ENCODE peak calls at places on chromosomes 6 and 20, in six cellular contexts. T is WTC11, G is amniotic epithelial cell, C is ELF-1, I is GM23248, F is memory B cell. L is an unnamed sample.
A peak's percentile ranks its signal among the peaks of the same experiment; 100 is the strongest.

GRCh38 chr6:132733288-132733687 is 19.4 kb upstream of the VNN1 start:
- DNase-seq in T (no peak), G (peak; percentile 52), C (no peak), I (no peak), F (no peak), L (no peak)

GRCh38 chr20:50655325-50655880 is 35.9 kb downstream of the RIPOR3 start:
- DNase-seq in T (no peak), G (peak; percentile 94), C (no peak), I (peak; percentile 92), F (no peak), L (peak; percentile 85)

GRCh38 chr6:162871966-162872365 is 144.2 kb downstream of the PACRG start:
- DNase-seq in T (no peak), G (no peak), C (no peak), I (no peak), F (no peak), L (no peak)

GRCh38 chr6:65546894-65547293 is 160.1 kb downstream of the EYS start:
- DNase-seq in T (no peak), G (no peak), C (no peak), I (no peak), F (no peak), L (no peak)

GRCh38 chr20:4720121-4720976 is 1.4 kb upstream of the PRND start:
- DNase-seq in T (peak; percentile 75), G (peak; percentile 71), C (peak; percentile 78), I (peak; percentile 94), F (peak; percentile 91), L (peak; percentile 58)

GRCh38 chr6:87151786-87152527 is 3.4 kb upstream of the ZNF292 start:
- DNase-seq in T (peak; percentile 67), G (peak; percentile 53), C (peak; percentile 87), I (peak; percentile 75), F (peak; percentile 69), L (no peak)

GRCh38 chr20:23932256-23932655 is 52.7 kb upstream of the CST5 start:
- DNase-seq in T (no peak), G (no peak), C (no peak), I (no peak), F (no peak), L (no peak)

GRCh38 chr6:161076211-161076677 is 84.7 kb downstream of the MAP3K4 start:
- DNase-seq in T (no peak), G (peak; percentile 73), C (no peak), I (no peak), F (no peak), L (no peak)

GRCh38 chr20:50930139-50931047 is 844 bp downstream of the ADNP start:
- DNase-seq in T (no peak), G (no peak), C (no peak), I (peak; percentile 64), F (peak; percentile 23), L (no peak)

GRCh38 chr6:167573461-167574215 is 248.8 kb downstream of the TTLL2 start:
- DNase-seq in T (no peak), G (no peak), C (no peak), I (no peak), F (no peak), L (no peak)

GRCh38 chr6:150636808-150637207 is 37.1 kb downstream of the PLEKHG1 start:
- DNase-seq in T (no peak), G (no peak), C (no peak), I (no peak), F (peak; percentile 30), L (no peak)

GRCh38 chr6:13508711-13509705 is 21.6 kb upstream of the GFOD1 start:
- DNase-seq in T (no peak), G (no peak), C (no peak), I (peak; percentile 79), F (no peak), L (peak; percentile 86)

GRCh38 chr20:54398814-54399213 is 76.6 kb upstream of the DOK5 start:
- DNase-seq in T (no peak), G (no peak), C (no peak), I (no peak), F (no peak), L (no peak)

GRCh38 chr20:14055127-14055742 is 59.9 kb downstream of the MACROD2 start:
- DNase-seq in T (no peak), G (peak; percentile 59), C (no peak), I (peak; percentile 65), F (peak; percentile 13), L (peak; percentile 43)

GRCh38 chr20:14664101-14664500 is 326.7 kb upstream of the FLRT3 start:
- DNase-seq in T (no peak), G (no peak), C (no peak), I (no peak), F (no peak), L (no peak)

GRCh38 chr6:158286413-158286812 is 25.9 kb upstream of the TULP4 start:
- DNase-seq in T (no peak), G (no peak), C (no peak), I (peak; percentile 83), F (no peak), L (peak; percentile 56)

GRCh38 chr6:110826236-110827129 is 11.2 kb upstream of the CDK19 start:
- DNase-seq in T (no peak), G (peak; percentile 40), C (peak; percentile 52), I (peak; percentile 37), F (no peak), L (no peak)